ENCODE peak calls at places on chromosomes 13 and 19, in four cellular contexts. E is tibial nerve, N is GM10248, M is neural crest cell. U is an unnamed sample.

GRCh38 chr13:33205804-33206221 is 79.7 kb downstream of the STARD13 start:
- DNase-seq in E (no peak), N (peak; percentile 28), M (no peak), U (no peak)

GRCh38 chr19:46728693-46729339 is 11.9 kb upstream of the PRKD2 start:
- DNase-seq in E (peak; percentile 58), N (peak; percentile 91), M (peak; percentile 65), U (peak; percentile 87)

GRCh38 chr19:43624933-43625332 is 5.5 kb upstream of the ZNF428 start:
- DNase-seq in E (peak; percentile 28), N (peak; percentile 87), M (no peak), U (no peak)

GRCh38 chr13:51935326-51936171 is 73.8 kb downstream of the CCDC70 start:
- DNase-seq in E (no peak), N (no peak), M (no peak), U (no peak)

GRCh38 chr19:6519289-6519688 is 11.5 kb upstream of the TNFSF9 start:
- DNase-seq in E (no peak), N (no peak), M (no peak), U (no peak)

GRCh38 chr13:65468628-65469027 is 1761.5 kb downstream of the PCDH9 start:
- DNase-seq in E (no peak), N (no peak), M (no peak), U (no peak)

GRCh38 chr19:46308510-46308909 is 11.7 kb downstream of the HIF3A start:
- DNase-seq in E (no peak), N (no peak), M (no peak), U (no peak)

GRCh38 chr19:843180-843835 is 2.5 kb downstream of the PRTN3 start:
- DNase-seq in E (no peak), N (no peak), M (no peak), U (no peak)

GRCh38 chr19:18144361-18144760 is 8.6 kb upstream of the PIK3R2 start:
- DNase-seq in E (no peak), N (no peak), M (no peak), U (no peak)

GRCh38 chr19:27851002-27851481 is 1361.9 kb downstream of the UQCRFS1 start:
- DNase-seq in E (no peak), N (no peak), M (no peak), U (no peak)

GRCh38 chr13:104416973-104417372 is 1350.8 kb upstream of the SLC10A2 start:
- DNase-seq in E (no peak), N (no peak), M (no peak), U (no peak)

GRCh38 chr13:26022538-26023292 is 29.1 kb downstream of the SHISA2 start:
- DNase-seq in E (no peak), N (no peak), M (peak; percentile 7), U (no peak)

GRCh38 chr19:2512523-2513431 is 36.9 kb downstream of the GADD45B start:
- DNase-seq in E (no peak), N (no peak), M (no peak), U (no peak)

GRCh38 chr19:33350538-33351309 is 22.8 kb upstream of the CEBPG start:
- DNase-seq in E (no peak), N (no peak), M (no peak), U (no peak)

GRCh38 chr19:13712767-13713201 is 51.5 kb upstream of the MRI1 start:
- DNase-seq in E (no peak), N (no peak), M (no peak), U (no peak)

GRCh38 chr13:36453518-36453917 is 21.2 kb downstream of the CCNA1 start:
- DNase-seq in E (no peak), N (no peak), M (no peak), U (no peak)

GRCh38 chr19:13098291-13099072 is 4.2 kb downstream of the LYL1 start:
- DNase-seq in E (no peak), N (no peak), M (no peak), U (no peak)

GRCh38 chr13:48151766-48152165 is 56.9 kb upstream of the MED4 start:
- DNase-seq in E (no peak), N (no peak), M (no peak), U (no peak)

GRCh38 chr19:33214621-33215020 is 11.0 kb downstream of the SLC7A10 start:
- DNase-seq in E (no peak), N (no peak), M (peak; percentile 37), U (peak; percentile 72)

GRCh38 chr13:82292334-82292733 is 1589.9 kb downstream of the SLITRK1 start:
- DNase-seq in E (no peak), N (no peak), M (no peak), U (no peak)

GRCh38 chr19:58558623-58559274 is 338 bp upstream of the UBE2M start:
- DNase-seq in E (peak; percentile 99), N (peak; percentile 95), M (peak; percentile 100), U (peak; percentile 63)

GRCh38 chr19:40507892-40508291 is 41.1 kb downstream of the SPTBN4 start:
- DNase-seq in E (no peak), N (no peak), M (no peak), U (no peak)

GRCh38 chr19:15448778-15449619 is 757 bp downstream of the WIZ start:
- DNase-seq in E (no peak), N (peak; percentile 57), M (no peak), U (no peak)

GRCh38 chr19:45475537-45476348 is 7.9 kb downstream of the FOSB start:
- DNase-seq in E (no peak), N (no peak), M (no peak), U (no peak)

GRCh38 chr19:3458229-3458555 is 22.1 kb downstream of the SMIM24 start:
- DNase-seq in E (no peak), N (no peak), M (no peak), U (no peak)

GRCh38 chr19:53037101-53038097 is 7.1 kb upstream of the ERVV-2 start:
- DNase-seq in E (no peak), N (peak; percentile 40), M (peak; percentile 20), U (peak; percentile 47)

GRCh38 chr19:14006766-14007562 is 844 bp upstream of the RFX1 start:
- DNase-seq in E (no peak), N (no peak), M (peak; percentile 90), U (no peak)

GRCh38 chr13:72255908-72256307 is 388.9 kb upstream of the DACH1 start:
- DNase-seq in E (no peak), N (no peak), M (peak; percentile 24), U (no peak)

GRCh38 chr13:105979131-105979530 is 556.3 kb downstream of the EFNB2 start:
- DNase-seq in E (no peak), N (no peak), M (no peak), U (no peak)

GRCh38 chr19:11674067-11674492 is 64.7 kb downstream of the ZNF823 start:
- DNase-seq in E (no peak), N (no peak), M (no peak), U (no peak)
- TF ChIP-seq CTCF in E (no peak), N (no peak), M (no peak), U (no peak)

GRCh38 chr19:11558881-11559828 is at the start of gene ELOF1:
- DNase-seq in E (peak; percentile 92), N (peak; percentile 98), M (peak; percentile 93), U (peak; percentile 99)
- TF ChIP-seq CTCF in E (no peak), N (no peak), M (no peak), U (no peak)

GRCh38 chr13:84912720-84913119 is 886.5 kb downstream of the SLITRK6 start:
- DNase-seq in E (no peak), N (no peak), M (no peak), U (no peak)

DNA sequence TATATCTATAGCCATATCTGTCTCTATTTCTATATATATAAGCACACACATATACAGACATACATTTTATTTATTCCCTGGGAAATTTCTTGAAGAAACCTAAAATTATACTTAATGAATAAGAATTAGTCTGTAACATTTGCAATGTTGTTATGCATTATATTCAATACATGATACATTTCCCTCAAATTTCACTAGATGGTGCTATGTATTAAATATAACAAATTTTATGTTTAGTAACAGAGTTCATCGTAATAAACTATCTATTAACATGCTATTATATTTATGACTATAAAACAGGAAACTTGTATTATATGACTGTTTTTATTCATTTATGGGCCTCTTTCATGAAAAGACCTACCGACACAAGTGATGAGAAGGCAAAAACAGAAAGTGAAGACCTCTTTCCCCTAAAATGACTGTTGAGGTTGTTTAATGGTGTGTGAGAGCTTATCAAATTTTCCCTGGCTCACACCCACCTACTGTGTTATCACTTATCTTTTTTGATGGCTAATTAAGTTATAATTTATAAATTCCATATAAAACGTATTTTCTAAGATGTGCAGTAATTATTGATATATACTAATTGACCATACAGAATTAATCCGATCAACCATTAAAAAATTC is 881.9 kb downstream of the SLITRK6 start:
- DNase-seq in E (no peak), N (no peak), M (no peak), U (no peak)
- TF ChIP-seq CTCF in E (peak; percentile 48), N (peak; percentile 38), M (peak; percentile 80), U (peak; percentile 66)

GRCh38 chr13:35164324-35164932 is 222.4 kb downstream of the NBEA start:
- DNase-seq in E (no peak), N (peak; percentile 16), M (no peak), U (no peak)
- TF ChIP-seq CTCF in E (peak; percentile 73), N (peak; percentile 34), M (peak; percentile 85), U (peak; percentile 58)

GRCh38 chr13:53052675-53053074 is 24.1 kb downstream of the OLFM4 start:
- DNase-seq in E (no peak), N (no peak), M (no peak), U (no peak)

GRCh38 chr13:53054569-53054968 is 26.0 kb downstream of the OLFM4 start:
- DNase-seq in E (no peak), N (no peak), M (no peak), U (no peak)

GRCh38 chr13:53060840-53061485 is 32.4 kb downstream of the OLFM4 start:
- DNase-seq in E (no peak), N (no peak), M (no peak), U (no peak)

GRCh38 chr13:53058077-53058660 is 29.6 kb downstream of the OLFM4 start:
- DNase-seq in E (no peak), N (no peak), M (no peak), U (no peak)
- TF ChIP-seq CTCF in E (no peak), N (no peak), M (no peak), U (no peak)

DNA sequence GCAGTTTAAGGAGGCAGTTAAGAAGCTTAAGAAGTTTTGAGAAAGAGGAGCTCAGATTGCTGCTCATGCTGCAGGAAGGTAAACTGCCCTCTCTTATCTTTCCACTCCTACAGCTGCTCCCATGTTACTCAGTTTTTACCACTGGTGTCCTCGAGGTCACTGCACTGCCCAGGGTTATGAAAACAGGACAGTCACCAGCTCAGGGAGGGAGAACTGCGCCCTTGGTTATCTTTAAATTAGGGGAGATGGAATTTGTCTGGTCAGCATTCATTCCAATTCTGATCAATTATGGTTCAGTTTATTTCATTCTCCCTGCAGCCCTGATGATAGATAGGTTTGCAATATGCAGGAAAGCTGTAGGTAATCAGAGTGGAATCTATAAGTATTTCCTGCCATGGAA is 10.8 kb upstream of the SLC46A3 start:
- DNase-seq in E (no peak), N (no peak), M (no peak), U (no peak)
- TF ChIP-seq CTCF in E (no peak), N (no peak), M (no peak), U (no peak)

DNA sequence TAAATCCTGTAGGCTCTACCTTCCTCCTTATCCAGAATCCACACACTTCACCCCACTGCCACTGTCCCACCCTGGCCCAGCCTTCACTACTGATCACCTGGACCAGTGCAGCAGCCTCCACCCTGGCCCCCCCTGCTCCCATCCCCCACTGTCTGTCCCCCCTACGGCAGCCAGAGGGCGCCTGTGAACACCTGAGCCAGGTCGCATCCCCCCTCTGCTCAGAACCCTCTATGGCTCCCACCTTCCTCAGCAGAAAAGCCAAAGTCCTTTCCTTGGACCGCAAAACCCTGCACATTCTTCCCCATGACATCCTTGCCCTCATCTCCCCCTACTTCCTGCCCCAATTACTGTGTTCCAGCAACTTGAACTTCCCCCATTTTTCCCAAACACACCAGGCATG is 20.6 kb downstream of the ELAVL3 start:
- DNase-seq in E (no peak), N (no peak), M (no peak), U (no peak)
- TF ChIP-seq CTCF in E (no peak), N (peak; percentile 8), M (peak; percentile 28), U (peak; percentile 27)